ENCODE peak calls at places on chromosomes 1 and 21, in four cellular contexts. V is mucosa of descending colon, X is lower lobe of right lung, T is fibroblast of lung. S is an unnamed sample.

GRCh38 chr1:29551123-29551522 is 314.8 kb downstream of the PTPRU start:
- DNase-seq in V (no peak), X (no peak), T (no peak), S (no peak)

GRCh38 chr21:41816583-41817165 is 49.8 kb upstream of the RIPK4 start:
- DNase-seq in V (peak), X (no peak), T (peak), S (peak)

GRCh38 chr1:206833741-206834140 is 31.7 kb upstream of the IL20 start:
- DNase-seq in V (peak), X (peak), T (no peak), S (no peak)

GRCh38 chr21:45601551-45601950 is 42.0 kb upstream of the PCBP3 start:
- DNase-seq in V (no peak), X (no peak), T (no peak), S (no peak)

GRCh38 chr1:49298304-49298703 is 521.6 kb upstream of the BEND5 start:
- DNase-seq in V (no peak), X (no peak), T (no peak), S (peak)

GRCh38 chr1:119008483-119009299 is 20.5 kb upstream of the TBX15 start:
- DNase-seq in V (no peak), X (no peak), T (peak), S (peak)

GRCh38 chr1:155933591-155934096 is 569 bp downstream of the KHDC4 start:
- DNase-seq in V (peak), X (no peak), T (no peak), S (no peak)

GRCh38 chr21:36691539-36692124 is 7.3 kb upstream of the SIM2 start:
- DNase-seq in V (no peak), X (no peak), T (no peak), S (no peak)

GRCh38 chr1:156851779-156852413 is 7.0 kb downstream of the INSRR start:
- DNase-seq in V (no peak), X (no peak), T (no peak), S (no peak)

GRCh38 chr1:215665212-215665611 is 98.1 kb downstream of the KCTD3 start:
- DNase-seq in V (no peak), X (no peak), T (peak), S (no peak)

GRCh38 chr1:60874703-60875102 is 207.7 kb upstream of the NFIA start:
- DNase-seq in V (no peak), X (no peak), T (peak), S (peak)

GRCh38 chr1:38835230-38835827 is 24.2 kb downstream of the RRAGC start:
- DNase-seq in V (no peak), X (no peak), T (peak), S (peak)

GRCh38 chr1:119794856-119795255 is 16.4 kb downstream of the REG4 start:
- DNase-seq in V (no peak), X (no peak), T (peak), S (no peak)

GRCh38 chr21:44429894-44430293 is 25.4 kb upstream of the LRRC3 start:
- DNase-seq in V (no peak), X (no peak), T (peak), S (no peak)

GRCh38 chr1:220884981-220885918 is 6.0 kb downstream of the HLX start:
- DNase-seq in V (no peak), X (no peak), T (no peak), S (no peak)

GRCh38 chr1:243748706-243749283 is 101.2 kb downstream of the AKT3 start:
- DNase-seq in V (no peak), X (no peak), T (peak), S (peak)

GRCh38 chr1:85681087-85681486 is 27.1 kb downstream of the ZNHIT6 start:
- DNase-seq in V (no peak), X (no peak), T (peak), S (no peak)

DNA sequence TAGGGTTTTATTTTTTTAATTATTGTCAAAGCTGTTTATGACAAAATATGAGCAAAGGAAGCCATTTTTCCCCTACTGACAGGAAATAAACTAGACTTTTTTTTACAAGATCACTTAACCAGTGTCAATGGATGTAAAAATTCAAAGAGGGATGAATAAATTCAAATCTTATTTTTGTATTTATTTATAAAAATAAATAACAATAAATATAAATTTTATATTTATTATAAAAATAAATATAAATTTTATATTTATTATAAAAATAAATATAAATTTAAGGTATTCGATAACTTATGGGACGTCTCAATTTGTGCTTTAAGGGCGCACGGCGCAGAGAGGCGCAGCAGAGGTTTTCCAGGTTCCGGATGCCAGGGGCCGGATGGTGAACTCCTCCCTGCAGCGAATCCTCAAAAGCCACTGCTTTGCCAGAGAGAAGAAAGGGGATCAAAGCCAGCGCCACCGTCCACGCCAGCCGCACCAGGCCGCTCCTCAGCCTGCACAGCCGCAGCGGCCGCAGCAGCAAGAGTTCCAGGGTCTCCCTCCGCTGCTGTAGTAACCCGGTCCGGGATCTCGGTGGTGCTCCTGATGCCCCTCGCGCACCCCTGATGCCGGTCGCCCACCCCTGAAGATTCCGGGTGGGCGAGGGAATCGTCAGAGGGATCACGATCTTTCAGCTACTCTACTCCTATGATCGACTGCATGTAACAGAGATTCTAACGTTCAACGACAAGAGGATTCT is 28.6 kb upstream of the RLF start:
- DNase-seq in V (no peak), X (no peak), T (peak), S (no peak)
- H3K4me3 ChIP-seq in V (no peak), X (peak), T (peak), S (peak)

GRCh38 chr1:58901008-58901407 is 117.2 kb upstream of the JUN start:
- DNase-seq in V (no peak), X (no peak), T (no peak), S (peak)

GRCh38 chr1:58903450-58904298 is 119.8 kb upstream of the JUN start:
- DNase-seq in V (peak), X (peak), T (peak), S (peak)

GRCh38 chr1:58905126-58905490 is 121.3 kb upstream of the JUN start:
- DNase-seq in V (no peak), X (no peak), T (no peak), S (no peak)

GRCh38 chr1:58904299-58905125 is 120.7 kb upstream of the JUN start:
- DNase-seq in V (no peak), X (no peak), T (no peak), S (no peak)

DNA sequence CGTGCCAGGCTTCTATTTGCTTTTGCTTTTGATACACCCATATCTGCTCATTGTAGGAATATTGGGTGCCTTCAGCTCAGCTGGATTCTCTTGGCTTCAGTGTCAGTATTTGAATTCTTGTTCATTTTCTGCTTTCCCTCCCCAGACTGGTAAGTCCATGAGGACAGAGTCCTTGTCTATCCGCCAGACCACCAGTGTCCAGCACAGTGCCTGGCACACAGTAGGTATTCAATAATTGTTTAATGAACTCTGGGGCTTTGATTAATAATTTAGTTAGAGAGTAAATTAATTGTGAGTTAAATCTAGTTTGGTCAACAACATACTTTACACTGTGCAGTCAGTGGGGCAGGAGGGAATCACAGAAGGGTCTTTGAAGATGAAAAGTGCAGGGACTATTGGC is 119.0 kb upstream of the JUN start:
- DNase-seq in V (no peak), X (no peak), T (no peak), S (no peak)
- TF ChIP-seq CTCF in V (no peak), X (no peak), T (no peak), S (no peak)

GRCh38 chr1:20343149-20343936 is 52.7 kb downstream of the VWA5B1 start:
- DNase-seq in V (peak), X (no peak), T (no peak), S (no peak)
- H3K4me3 ChIP-seq in V (no peak), X (peak), T (no peak), S (no peak)

GRCh38 chr1:230079211-230079590 is 12.2 kb downstream of the GALNT2 start:
- DNase-seq in V (no peak), X (no peak), T (no peak), S (no peak)
- TF ChIP-seq CTCF in V (no peak), X (no peak), T (no peak), S (no peak)

DNA sequence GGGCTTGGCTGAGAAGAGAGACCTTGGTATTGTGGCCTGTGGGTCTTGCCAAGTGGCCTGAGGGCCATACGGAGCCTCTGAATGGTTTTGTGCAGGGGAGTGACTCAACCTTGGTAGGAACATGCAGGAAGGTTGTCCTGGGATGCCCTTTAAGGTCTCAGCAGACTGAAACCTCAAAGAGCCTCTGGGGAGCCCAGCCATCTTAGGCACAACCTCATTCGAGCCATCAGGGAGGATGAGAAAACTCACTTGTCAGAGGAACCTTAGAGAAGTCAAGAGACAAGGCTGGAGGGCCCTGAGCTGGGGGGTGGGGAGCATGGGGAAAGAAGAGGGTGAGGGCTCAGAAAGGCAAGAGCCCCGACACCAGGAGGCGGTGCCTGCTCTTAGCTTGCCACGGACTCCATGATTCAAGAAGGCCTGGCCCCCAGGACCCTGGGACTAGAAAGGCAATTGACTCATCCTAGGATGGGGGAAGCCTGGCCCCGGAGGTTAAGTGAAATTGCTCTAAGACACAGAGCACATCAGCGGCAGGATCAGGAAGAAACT is 13.0 kb downstream of the IFI6 start:
- DNase-seq in V (no peak), X (no peak), T (peak), S (peak)
- H3K4me3 ChIP-seq in V (no peak), X (peak), T (no peak), S (peak)

DNA sequence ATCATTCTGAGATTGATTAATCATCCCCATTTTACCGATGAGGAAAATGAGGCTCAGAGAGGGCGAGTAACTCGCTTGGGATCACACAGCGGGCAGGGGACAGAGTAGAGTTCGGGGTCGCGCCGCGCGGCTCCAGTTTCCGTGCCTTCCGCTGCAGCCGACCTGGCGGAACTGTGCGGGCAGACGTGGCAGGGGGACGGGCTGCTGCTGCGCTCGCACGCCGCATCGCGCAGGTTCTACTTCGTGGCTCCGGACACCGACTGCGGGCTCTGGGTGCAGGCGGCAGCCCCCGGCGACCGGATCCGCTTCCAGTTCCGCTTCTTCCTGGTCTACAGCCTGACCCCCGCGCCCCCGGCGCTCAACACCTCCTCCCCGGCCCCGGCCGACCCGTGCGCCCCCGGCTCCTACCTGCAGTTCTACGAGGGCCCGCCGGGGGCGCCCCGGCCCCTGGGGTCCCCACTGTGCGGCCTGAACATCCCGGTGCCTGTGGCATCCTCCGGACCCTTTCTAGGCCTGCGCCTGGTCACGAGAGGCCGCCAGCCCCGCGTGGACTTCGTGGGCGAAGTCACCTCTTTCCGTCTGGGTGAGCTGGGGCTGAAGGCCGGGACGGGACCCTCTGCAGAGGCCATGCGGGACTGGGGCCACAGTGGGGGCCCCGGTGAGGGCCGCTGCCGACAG is 2.3 kb downstream of the LDLRAD2 start:
- DNase-seq in V (peak), X (peak), T (no peak), S (no peak)
- TF ChIP-seq CTCF in V (peak), X (peak), T (peak), S (peak)